ENCODE peak calls at places on chromosomes 5 and 9, in eight cellular contexts. O is cardiac muscle cell, W is A549, D is ovary, X is sigmoid colon, T is heart right ventricle, E is Panc1, Z is uterus. K is an unnamed sample. For H3K4me1, the result is how much of the 10 kb centered on the place peaks cover.

GRCh38 chr5:127849891-127850290 is 146.7 kb downstream of the CCDC192 start:
- DNase-seq in O (no peak), W (no peak), D (no peak), X (no peak), T (no peak), E (no peak), Z (no peak), K (no peak)

GRCh38 chr9:13552606-13553215 is 273.2 kb upstream of the MPDZ start:
- DNase-seq in O (no peak), W (no peak), D (no peak), X (no peak), T (no peak), E (no peak), Z (no peak), K (no peak)

GRCh38 chr5:165232187-165232586 is 1726.8 kb downstream of the MAT2B start:
- DNase-seq in O (no peak), W (no peak), D (no peak), X (no peak), T (no peak), E (no peak), Z (no peak), K (no peak)

GRCh38 chr5:176597417-176598389 is 12.3 kb downstream of the GPRIN1 start:
- DNase-seq in O (no peak), W (no peak), D (no peak), X (no peak), T (no peak), E (no peak), Z (no peak), K (no peak)

GRCh38 chr5:38749861-38750260 is 96.0 kb upstream of the OSMR start:
- DNase-seq in O (no peak), W (no peak), D (no peak), X (no peak), T (no peak), E (no peak), Z (no peak), K (no peak)

GRCh38 chr9:70049236-70049635 is 5.6 kb downstream of the MAMDC2 start:
- DNase-seq in O (no peak), W (no peak), D (peak), X (peak), T (no peak), E (no peak), Z (peak), K (peak)

GRCh38 chr5:84602371-84602771 is 217.7 kb upstream of the EDIL3 start:
- DNase-seq in O (no peak), W (no peak), D (no peak), X (no peak), T (no peak), E (no peak), Z (no peak), K (no peak)

GRCh38 chr5:431001-431710 is 11.8 kb upstream of the EXOC3 start:
- DNase-seq in O (peak), W (peak), D (no peak), X (peak), T (peak), E (no peak), Z (no peak), K (peak)

GRCh38 chr9:69471433-69471832 is 146.4 kb downstream of the ENTREP1 start:
- DNase-seq in O (no peak), W (peak), D (no peak), X (no peak), T (no peak), E (no peak), Z (no peak), K (peak)

GRCh38 chr5:469752-470483 is 26.9 kb downstream of the EXOC3 start:
- DNase-seq in O (no peak), W (no peak), D (no peak), X (peak), T (peak), E (no peak), Z (no peak), K (peak)

GRCh38 chr5:168647083-168647482 is 67.9 kb upstream of the PANK3 start:
- DNase-seq in O (no peak), W (peak), D (no peak), X (no peak), T (no peak), E (no peak), Z (no peak), K (no peak)

GRCh38 chr5:104045987-104046386 is 483.4 kb upstream of the NUDT12 start:
- DNase-seq in O (peak), W (no peak), D (no peak), X (no peak), T (no peak), E (no peak), Z (no peak), K (no peak)

GRCh38 chr9:69143291-69143690 is 30.8 kb upstream of the TJP2 start:
- DNase-seq in O (no peak), W (no peak), D (no peak), X (no peak), T (no peak), E (no peak), Z (no peak), K (no peak)

GRCh38 chr9:98066235-98066634 is 9.7 kb downstream of the NANS start:
- DNase-seq in O (no peak), W (no peak), D (no peak), X (no peak), T (no peak), E (no peak), Z (no peak), K (no peak)

GRCh38 chr5:151451626-151452520 is 4.5 kb downstream of the SLC36A1 start:
- DNase-seq in O (no peak), W (peak), D (no peak), X (no peak), T (no peak), E (no peak), Z (no peak), K (no peak)

GRCh38 chr5:179218586-179219330 is 126.5 kb downstream of the ADAMTS2 start:
- DNase-seq in O (no peak), W (no peak), D (no peak), X (no peak), T (no peak), E (no peak), Z (no peak), K (no peak)

GRCh38 chr5:3288325-3288724 is 307.3 kb upstream of the IRX1 start:
- DNase-seq in O (no peak), W (no peak), D (no peak), X (no peak), T (no peak), E (no peak), Z (no peak), K (no peak)

GRCh38 chr9:37031902-37032301 is 2.2 kb downstream of the PAX5 start:
- DNase-seq in O (no peak), W (no peak), D (no peak), X (no peak), T (no peak), E (no peak), Z (no peak), K (no peak)

GRCh38 chr5:151191661-151192060 is 32.2 kb downstream of the CCDC69 start:
- DNase-seq in O (no peak), W (no peak), D (no peak), X (no peak), T (no peak), E (no peak), Z (no peak), K (no peak)

GRCh38 chr5:41935544-41935943 is 10.5 kb downstream of the FBXO4 start:
- DNase-seq in O (peak), W (no peak), D (no peak), X (no peak), T (no peak), E (no peak), Z (no peak), K (no peak)

GRCh38 chr9:93670208-93671029 is 94.0 kb downstream of the PHF2 start:
- DNase-seq in O (peak), W (no peak), D (peak), X (peak), T (no peak), E (no peak), Z (peak), K (no peak)

GRCh38 chr9:132970306-132971062 is 8.0 kb upstream of the GFI1B start:
- DNase-seq in O (no peak), W (no peak), D (no peak), X (no peak), T (no peak), E (no peak), Z (no peak), K (no peak)

GRCh38 chr5:139637438-139638089 is 10.6 kb upstream of the CXXC5 start:
- DNase-seq in O (peak), W (no peak), D (peak), X (peak), T (peak), E (no peak), Z (peak), K (peak)

GRCh38 chr9:127397722-127398647 is 1.0 kb downstream of the SLC2A8 start:
- DNase-seq in O (peak), W (peak), D (peak), X (peak), T (peak), E (no peak), Z (peak), K (peak)

GRCh38 chr5:59845733-59846132 is 47.8 kb downstream of the PDE4D start:
- DNase-seq in O (no peak), W (no peak), D (no peak), X (no peak), T (no peak), E (no peak), Z (no peak), K (no peak)

GRCh38 chr9:71937898-71938297 is 26.5 kb downstream of the C9orf85 start:
- DNase-seq in O (no peak), W (no peak), D (no peak), X (no peak), T (no peak), E (no peak), Z (no peak), K (no peak)

GRCh38 chr5:35367534-35367933 is 137.2 kb upstream of the PRLR start:
- DNase-seq in O (no peak), W (no peak), D (no peak), X (no peak), T (no peak), E (no peak), Z (no peak), K (no peak)

GRCh38 chr5:96256795-96257470 is 176.1 kb downstream of the PCSK1 start:
- DNase-seq in O (peak), W (peak), D (no peak), X (no peak), T (no peak), E (no peak), Z (peak), K (peak)

GRCh38 chr5:96257904-96258303 is 175.1 kb downstream of the PCSK1 start:
- DNase-seq in O (no peak), W (no peak), D (no peak), X (no peak), T (no peak), E (no peak), Z (no peak), K (no peak)

GRCh38 chr5:96252596-96252995 is 180.5 kb downstream of the PCSK1 start:
- DNase-seq in O (no peak), W (no peak), D (no peak), X (no peak), T (no peak), E (no peak), Z (no peak), K (no peak)

GRCh38 chr5:96253140-96253539 is 179.9 kb downstream of the PCSK1 start:
- DNase-seq in O (no peak), W (no peak), D (no peak), X (no peak), T (no peak), E (no peak), Z (no peak), K (no peak)

DNA sequence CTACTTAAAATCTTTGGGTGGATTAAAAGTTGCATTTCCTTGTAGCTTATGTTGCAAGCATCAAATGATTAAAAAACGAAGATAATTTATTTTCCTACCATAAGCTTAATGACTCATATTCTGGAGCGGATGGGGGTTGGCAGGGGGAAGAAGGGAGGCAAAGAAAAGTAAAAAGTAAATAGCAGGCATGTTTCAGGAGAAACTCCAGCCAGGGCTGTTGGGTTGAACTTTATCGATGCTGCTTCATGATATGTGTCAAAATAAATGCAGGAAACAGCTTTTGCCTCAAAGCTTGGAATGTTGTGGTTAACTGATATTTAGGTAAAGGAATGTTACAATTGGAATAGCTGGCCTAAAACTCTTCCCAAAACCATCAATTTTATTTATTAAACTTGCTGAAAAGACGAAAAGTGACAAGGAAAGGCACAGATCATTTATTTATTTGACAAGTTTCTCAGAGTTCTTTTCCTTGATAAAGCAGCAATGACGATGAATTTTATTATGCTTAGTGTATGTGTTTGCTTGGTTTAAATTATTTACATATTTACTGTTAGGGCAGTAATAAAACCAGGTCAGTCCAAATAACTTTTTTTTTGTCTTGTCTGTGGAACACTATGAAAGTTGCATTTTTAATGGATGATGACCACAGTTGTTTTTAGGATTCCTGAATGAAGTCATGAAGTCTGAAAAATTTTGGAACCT is 177.9 kb downstream of the PCSK1 start:
- DNase-seq in O (no peak), W (peak), D (no peak), X (no peak), T (no peak), E (peak), Z (no peak), K (no peak)
- H3K4me1 ChIP-seq in O (under half), W (half or more), D (under half), X (under half), T (under half), E (under half), Z (under half), K (under half)

DNA sequence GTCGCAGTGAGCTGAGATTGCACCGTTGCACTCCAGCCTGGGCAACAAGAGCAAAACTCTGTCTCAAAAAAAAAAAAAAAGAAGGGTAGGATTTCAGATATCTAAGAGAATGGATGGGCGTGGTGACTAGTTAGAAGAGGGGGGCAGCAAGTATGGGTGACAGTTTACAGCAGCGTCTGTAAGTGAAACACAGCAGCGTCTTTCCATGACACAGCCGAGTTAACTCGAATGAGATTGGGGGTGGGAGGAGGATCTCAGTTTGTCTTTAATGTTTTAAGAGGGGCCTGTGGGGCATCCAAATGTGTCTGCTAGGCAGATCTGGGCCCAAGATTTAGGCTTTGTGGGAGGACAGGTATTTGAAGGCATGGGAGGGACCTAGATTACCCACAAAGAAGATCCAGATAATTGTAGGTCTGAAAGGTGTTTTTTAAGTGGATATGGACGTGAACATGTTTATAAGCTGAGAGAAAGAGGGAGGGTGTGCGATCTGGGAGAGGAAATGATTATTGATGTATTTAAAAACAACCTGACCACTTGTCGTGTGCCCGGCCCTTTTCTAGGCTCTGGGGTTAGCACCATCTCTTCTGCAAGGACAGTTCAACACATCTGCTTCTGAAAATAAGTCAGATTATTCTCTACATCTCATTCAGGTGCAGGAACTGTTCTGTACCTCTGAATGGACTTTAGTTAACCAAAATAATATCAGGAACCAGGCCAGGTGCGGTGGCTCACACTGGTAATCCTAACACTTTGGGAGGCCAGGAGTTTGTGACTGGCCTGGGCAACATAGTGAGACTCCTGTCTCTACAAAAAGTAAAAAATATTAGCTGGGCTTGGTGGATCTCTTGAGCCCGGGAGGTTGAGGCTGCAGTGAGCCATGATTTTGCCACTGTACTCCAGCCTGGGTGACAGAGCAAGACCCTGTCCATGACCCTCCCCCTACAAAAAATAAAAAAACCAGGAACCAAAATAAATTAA is 2.5 kb downstream of the CEP78 start:
- DNase-seq in O (no peak), W (no peak), D (no peak), X (no peak), T (no peak), E (no peak), Z (no peak), K (no peak)
- H3K4me3 ChIP-seq in O (no peak), W (no peak), D (no peak), X (no peak), T (no peak), E (no peak), Z (no peak), K (no peak)

GRCh38 chr5:123092696-123093095 is 3.7 kb downstream of the PRDM6 start:
- DNase-seq in O (no peak), W (no peak), D (no peak), X (no peak), T (no peak), E (no peak), Z (no peak), K (no peak)
- TF ChIP-seq CTCF in O (no peak), W (no peak), D (no peak), X (no peak), T (no peak), E (no peak), Z (no peak), K (no peak)

GRCh38 chr9:136682710-136683109 is 4.5 kb downstream of the AGPAT2 start:
- DNase-seq in O (no peak), W (no peak), D (no peak), X (no peak), T (no peak), E (no peak), Z (no peak), K (no peak)
- H3K4me1 ChIP-seq in O (under half), W (under half), D (under half), X (under half), T (half or more), E (under half), Z (under half), K (under half)

DNA sequence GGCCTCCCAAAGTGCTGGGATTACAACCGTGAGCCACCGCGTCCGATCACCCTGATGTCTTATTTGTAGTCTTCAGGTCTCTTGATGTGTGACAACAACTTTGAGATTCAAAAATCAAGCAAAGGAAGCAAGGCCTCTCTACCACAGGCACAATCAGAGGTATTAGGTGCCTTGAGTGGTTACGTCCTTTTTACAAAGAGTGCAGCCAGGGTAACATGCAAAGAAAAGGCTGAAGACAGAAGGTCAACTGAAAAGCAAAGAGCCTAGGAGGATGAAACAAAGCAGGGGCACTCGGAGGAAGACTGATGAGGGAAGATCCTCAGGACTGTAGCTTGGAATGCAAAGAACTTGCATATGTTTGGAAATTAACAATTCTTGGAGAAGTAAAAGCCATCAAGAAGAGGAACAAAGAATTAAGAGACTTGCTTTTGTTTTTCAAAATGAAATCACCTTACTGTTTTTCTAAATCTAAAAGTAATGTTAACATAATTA is 362.1 kb downstream of the EBF1 start:
- DNase-seq in O (peak), W (no peak), D (no peak), X (no peak), T (no peak), E (no peak), Z (no peak), K (no peak)
- H3K4me3 ChIP-seq in O (no peak), W (no peak), D (no peak), X (no peak), T (no peak), E (no peak), Z (no peak), K (no peak)

K was measured in mucosa of descending colon.